ENCODE peak calls at places on chromosome 13, in eight cellular contexts. I is posterior cingulate gyrus; W is CD4-positive, alpha-beta T cell; A is T-cell; G is stimulated activated CD8-positive, alpha-beta memory T cell treated with anti-CD3 and anti-CD28 coated beads, Interleukin-7, amount 100 ng/mL, for 1 hour; D is esophagus squamous epithelium; C is activated T-helper 1 cell treated with anti-CD3 and anti-CD28 coated beads, Interleukin-2, amount 50 U/mL, for 16 hours; P is activated CD4-positive, alpha-beta T cell treated with anti-CD3 and anti-CD28 coated beads for 36 hours. B is an unnamed sample.

GRCh38 chr13:30314562-30314961 is 7.2 kb upstream of the KATNAL1 start:
- DNase-seq in I (no peak), W (no peak), A (no peak), G (no peak), D (no peak), C (no peak), P (no peak), B (no peak)

GRCh38 chr13:34017231-34017630 is 199.3 kb downstream of the RFC3 start:
- DNase-seq in I (no peak), W (no peak), A (no peak), G (no peak), D (no peak), C (no peak), P (no peak), B (no peak)

GRCh38 chr13:82878536-82878935 is 1003.7 kb downstream of the SLITRK1 start:
- DNase-seq in I (no peak), W (no peak), A (no peak), G (no peak), D (no peak), C (no peak), P (no peak), B (peak)

GRCh38 chr13:39603424-39603947 is 493 bp upstream of the LHFPL6 start:
- DNase-seq in I (no peak), W (no peak), A (no peak), G (no peak), D (no peak), C (no peak), P (peak), B (peak)

GRCh38 chr13:106524108-106524507 is 11.4 kb downstream of the EFNB2 start:
- DNase-seq in I (no peak), W (no peak), A (no peak), G (no peak), D (no peak), C (no peak), P (no peak), B (peak)

GRCh38 chr13:65789815-65790214 is 1440.3 kb downstream of the PCDH9 start:
- DNase-seq in I (no peak), W (no peak), A (no peak), G (no peak), D (no peak), C (no peak), P (no peak), B (no peak)

GRCh38 chr13:35838356-35838755 is 292.8 kb downstream of the DCLK1 start:
- DNase-seq in I (no peak), W (no peak), A (no peak), G (no peak), D (no peak), C (no peak), P (no peak), B (no peak)

GRCh38 chr13:40806241-40806640 is 16.8 kb downstream of the SLC25A15 start:
- DNase-seq in I (no peak), W (no peak), A (no peak), G (no peak), D (no peak), C (no peak), P (no peak), B (no peak)

GRCh38 chr13:113625965-113626661 is 31.9 kb downstream of the ATP4B start:
- DNase-seq in I (no peak), W (no peak), A (no peak), G (no peak), D (no peak), C (no peak), P (no peak), B (no peak)

GRCh38 chr13:35851238-35851814 is 279.9 kb downstream of the DCLK1 start:
- DNase-seq in I (peak), W (no peak), A (no peak), G (no peak), D (no peak), C (no peak), P (no peak), B (no peak)